ENCODE peak calls at places on chromosomes 11 and 22, in seven cellular contexts. One of them, this sample, is unnamed.
A peak's percentile ranks its signal among the peaks of the same experiment; 100 is the strongest.

GRCh38 chr11:69278091-69278867 is 15.7 kb upstream of the MYEOV start:
- DNase-seq in H9: no peak
- DNase-seq in mesendoderm: no peak
- DNase-seq in IMR-90: no peak
- DNase-seq in trophoblast cell: peak; percentile 62
- DNase-seq in H1: no peak
- DNase-seq in neuronal stem cell: no peak
- DNase-seq in this sample: no peak

GRCh38 chr11:20770421-20770935 is 101.1 kb downstream of the NELL1 start:
- DNase-seq in H9: no peak
- DNase-seq in H1: no peak
- DNase-seq in neuronal stem cell: no peak
- DNase-seq in mesendoderm: no peak
- DNase-seq in trophoblast cell: no peak
- DNase-seq in IMR-90: no peak
- DNase-seq in this sample: no peak

GRCh38 chr22:20533095-20533878 is 25.9 kb downstream of the MED15 start:
- DNase-seq in neuronal stem cell: no peak
- DNase-seq in H1: no peak
- DNase-seq in IMR-90: no peak
- DNase-seq in H9: no peak
- DNase-seq in mesendoderm: no peak
- DNase-seq in trophoblast cell: no peak
- DNase-seq in this sample: no peak

GRCh38 chr11:45262900-45263299 is 23.2 kb downstream of the SYT13 start:
- DNase-seq in mesendoderm: no peak
- DNase-seq in H1: no peak
- DNase-seq in IMR-90: no peak
- DNase-seq in neuronal stem cell: no peak
- DNase-seq in trophoblast cell: no peak
- DNase-seq in H9: no peak
- DNase-seq in this sample: no peak

GRCh38 chr11:69493931-69494821 is 12.7 kb downstream of the LINC01488 start:
- DNase-seq in trophoblast cell: no peak
- DNase-seq in IMR-90: no peak
- DNase-seq in neuronal stem cell: no peak
- DNase-seq in mesendoderm: no peak
- DNase-seq in H9: no peak
- DNase-seq in H1: no peak
- DNase-seq in this sample: no peak

GRCh38 chr11:10564692-10565318 is 3.7 kb downstream of the LYVE1 start:
- DNase-seq in IMR-90: no peak
- DNase-seq in H1: no peak
- DNase-seq in neuronal stem cell: no peak
- DNase-seq in mesendoderm: peak; percentile 42
- DNase-seq in trophoblast cell: no peak
- DNase-seq in H9: no peak
- DNase-seq in this sample: peak; percentile 43

GRCh38 chr22:41052661-41053490 is 39.5 kb upstream of the EP300 start:
- DNase-seq in mesendoderm: peak; percentile 16
- DNase-seq in IMR-90: peak; percentile 84
- DNase-seq in trophoblast cell: peak; percentile 61
- DNase-seq in H1: no peak
- DNase-seq in neuronal stem cell: no peak
- DNase-seq in H9: no peak
- DNase-seq in this sample: peak; percentile 92

GRCh38 chr11:7973011-7973410 is 7.8 kb upstream of the NLRP10 start:
- DNase-seq in H1: no peak
- DNase-seq in trophoblast cell: no peak
- DNase-seq in H9: no peak
- DNase-seq in neuronal stem cell: no peak
- DNase-seq in IMR-90: no peak
- DNase-seq in mesendoderm: no peak
- DNase-seq in this sample: no peak

GRCh38 chr22:48700566-48701295 is 1126.9 kb downstream of the BRD1 start:
- DNase-seq in neuronal stem cell: no peak
- DNase-seq in mesendoderm: no peak
- DNase-seq in H9: no peak
- DNase-seq in trophoblast cell: no peak
- DNase-seq in H1: no peak
- DNase-seq in IMR-90: no peak
- DNase-seq in this sample: no peak

DNA sequence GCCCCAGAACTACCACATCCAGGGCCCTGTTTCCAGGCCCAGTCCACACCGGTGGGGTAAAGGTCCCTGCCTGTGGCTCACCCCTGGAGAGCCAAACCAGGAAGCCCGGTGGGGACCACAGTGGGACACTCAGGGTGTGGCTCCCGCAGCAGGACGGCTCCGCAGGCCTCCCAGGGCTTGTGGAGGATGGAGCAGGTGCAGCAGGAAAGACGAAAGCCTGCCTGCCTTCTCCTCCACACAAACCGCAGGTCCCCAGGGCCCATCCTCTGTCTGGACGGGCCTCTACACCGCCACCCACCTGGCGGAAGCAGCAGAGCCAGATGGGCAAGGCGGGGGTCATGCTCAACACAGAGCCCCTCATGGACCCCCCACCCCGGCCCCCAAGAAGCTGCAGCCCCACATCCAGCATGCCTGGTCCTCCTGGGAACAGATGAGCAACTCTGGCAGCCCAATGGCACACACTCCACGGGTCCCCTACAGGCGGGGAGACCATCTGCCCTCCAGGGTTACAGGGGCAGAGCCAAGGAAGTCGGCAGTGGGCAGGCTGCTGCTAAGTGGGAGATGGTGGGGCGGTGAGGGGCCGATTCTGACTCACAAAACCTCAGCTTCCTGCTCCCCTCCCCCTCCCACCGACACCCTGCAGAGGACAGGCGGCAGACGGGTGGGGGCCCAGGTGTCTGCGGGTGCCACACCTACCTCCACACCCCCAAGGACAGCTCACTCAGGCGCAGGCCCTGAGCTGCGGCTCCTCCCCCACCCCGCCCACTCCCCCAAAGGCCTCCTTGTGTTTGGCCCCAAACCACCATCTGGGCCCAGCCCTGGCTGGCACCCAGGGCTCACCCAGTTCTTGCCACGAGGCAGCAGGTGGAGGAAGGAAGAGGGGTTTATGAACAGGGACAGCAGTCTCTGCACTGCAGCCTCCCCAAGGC is 5.2 kb downstream of the SBF1 start:
- DNase-seq in H9: peak; percentile 84
- DNase-seq in IMR-90: peak; percentile 13
- DNase-seq in neuronal stem cell: no peak
- DNase-seq in trophoblast cell: no peak
- DNase-seq in H1: no peak
- DNase-seq in mesendoderm: peak; percentile 80
- DNase-seq in this sample: peak; percentile 29
- H3K18ac ChIP-seq in H9: no peak overlapping the region
- H3K18ac ChIP-seq in IMR-90: no peak overlapping the region
- H3K18ac ChIP-seq in neuronal stem cell: no peak overlapping the region
- H3K18ac ChIP-seq in trophoblast cell: no peak overlapping the region
- H3K18ac ChIP-seq in H1: no peak overlapping the region
- H3K18ac ChIP-seq in mesendoderm: no peak overlapping the region
- H3K18ac ChIP-seq in this sample: no peak overlapping the region

GRCh38 chr22:34113381-34113780 is 193.1 kb upstream of the LARGE1 start:
- DNase-seq in H9: no peak
- DNase-seq in IMR-90: no peak
- DNase-seq in trophoblast cell: no peak
- DNase-seq in H1: no peak
- DNase-seq in neuronal stem cell: no peak
- DNase-seq in mesendoderm: no peak
- DNase-seq in this sample: no peak

GRCh38 chr22:34115722-34116121 is 195.4 kb upstream of the LARGE1 start:
- DNase-seq in mesendoderm: no peak
- DNase-seq in IMR-90: no peak
- DNase-seq in neuronal stem cell: no peak
- DNase-seq in trophoblast cell: no peak
- DNase-seq in H9: no peak
- DNase-seq in H1: no peak
- DNase-seq in this sample: no peak

GRCh38 chr22:34122064-34122463 is 201.8 kb upstream of the LARGE1 start:
- DNase-seq in IMR-90: no peak
- DNase-seq in neuronal stem cell: no peak
- DNase-seq in mesendoderm: no peak
- DNase-seq in H1: no peak
- DNase-seq in H9: no peak
- DNase-seq in trophoblast cell: no peak
- DNase-seq in this sample: no peak

GRCh38 chr22:34111210-34111824 is 191.0 kb upstream of the LARGE1 start:
- DNase-seq in H1: peak; percentile 59
- DNase-seq in trophoblast cell: no peak
- DNase-seq in H9: peak; percentile 64
- DNase-seq in neuronal stem cell: peak; percentile 20
- DNase-seq in mesendoderm: peak; percentile 56
- DNase-seq in IMR-90: no peak
- DNase-seq in this sample: peak; percentile 7

DNA sequence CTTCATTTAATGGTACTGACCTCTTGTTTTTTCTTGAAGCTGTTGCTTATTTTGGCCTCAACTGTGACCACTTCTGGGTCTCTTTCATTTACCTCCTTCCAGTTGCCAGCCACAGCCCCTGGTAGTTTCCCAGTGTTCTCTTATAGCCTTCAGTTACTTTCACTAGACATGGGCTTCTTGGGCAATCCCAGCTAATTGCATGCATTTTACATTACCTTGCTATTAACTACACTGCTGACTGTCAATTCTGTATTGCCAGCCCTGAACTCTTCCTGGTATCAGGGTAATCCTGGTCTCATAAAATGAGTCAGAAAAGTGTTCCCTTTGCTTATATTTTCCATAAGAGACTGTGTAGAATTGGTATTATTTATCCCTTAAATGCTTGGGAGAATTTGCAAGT is 195.8 kb upstream of the LARGE1 start:
- DNase-seq in trophoblast cell: no peak
- DNase-seq in H1: no peak
- DNase-seq in mesendoderm: no peak
- DNase-seq in H9: no peak
- DNase-seq in neuronal stem cell: no peak
- DNase-seq in IMR-90: no peak
- DNase-seq in this sample: no peak
- H3K18ac ChIP-seq in trophoblast cell: no peak overlapping the region
- H3K18ac ChIP-seq in H1: no peak overlapping the region
- H3K18ac ChIP-seq in mesendoderm: no peak overlapping the region
- H3K18ac ChIP-seq in H9: no peak overlapping the region
- H3K18ac ChIP-seq in neuronal stem cell: no peak overlapping the region
- H3K18ac ChIP-seq in IMR-90: no peak overlapping the region
- H3K18ac ChIP-seq in this sample: no peak overlapping the region

GRCh38 chr11:134036484-134037092 is 32.3 kb upstream of the JAM3 start:
- DNase-seq in neuronal stem cell: no peak
- DNase-seq in mesendoderm: peak; percentile 84
- DNase-seq in H1: no peak
- DNase-seq in H9: peak; percentile 62
- DNase-seq in trophoblast cell: no peak
- DNase-seq in IMR-90: no peak
- DNase-seq in this sample: peak; percentile 28

GRCh38 chr11:134034496-134035381 is 34.1 kb upstream of the JAM3 start:
- DNase-seq in mesendoderm: no peak
- DNase-seq in IMR-90: no peak
- DNase-seq in H1: no peak
- DNase-seq in H9: no peak
- DNase-seq in neuronal stem cell: no peak
- DNase-seq in trophoblast cell: no peak
- DNase-seq in this sample: no peak

GRCh38 chr11:134038897-134039470 is 29.9 kb upstream of the JAM3 start:
- DNase-seq in H9: no peak
- DNase-seq in neuronal stem cell: no peak
- DNase-seq in trophoblast cell: no peak
- DNase-seq in H1: no peak
- DNase-seq in IMR-90: peak; percentile 21
- DNase-seq in mesendoderm: no peak
- DNase-seq in this sample: peak; percentile 83

GRCh38 chr11:134039726-134040385 is 29.0 kb upstream of the JAM3 start:
- DNase-seq in mesendoderm: no peak
- DNase-seq in H1: no peak
- DNase-seq in H9: no peak
- DNase-seq in trophoblast cell: no peak
- DNase-seq in IMR-90: no peak
- DNase-seq in neuronal stem cell: no peak
- DNase-seq in this sample: no peak

DNA sequence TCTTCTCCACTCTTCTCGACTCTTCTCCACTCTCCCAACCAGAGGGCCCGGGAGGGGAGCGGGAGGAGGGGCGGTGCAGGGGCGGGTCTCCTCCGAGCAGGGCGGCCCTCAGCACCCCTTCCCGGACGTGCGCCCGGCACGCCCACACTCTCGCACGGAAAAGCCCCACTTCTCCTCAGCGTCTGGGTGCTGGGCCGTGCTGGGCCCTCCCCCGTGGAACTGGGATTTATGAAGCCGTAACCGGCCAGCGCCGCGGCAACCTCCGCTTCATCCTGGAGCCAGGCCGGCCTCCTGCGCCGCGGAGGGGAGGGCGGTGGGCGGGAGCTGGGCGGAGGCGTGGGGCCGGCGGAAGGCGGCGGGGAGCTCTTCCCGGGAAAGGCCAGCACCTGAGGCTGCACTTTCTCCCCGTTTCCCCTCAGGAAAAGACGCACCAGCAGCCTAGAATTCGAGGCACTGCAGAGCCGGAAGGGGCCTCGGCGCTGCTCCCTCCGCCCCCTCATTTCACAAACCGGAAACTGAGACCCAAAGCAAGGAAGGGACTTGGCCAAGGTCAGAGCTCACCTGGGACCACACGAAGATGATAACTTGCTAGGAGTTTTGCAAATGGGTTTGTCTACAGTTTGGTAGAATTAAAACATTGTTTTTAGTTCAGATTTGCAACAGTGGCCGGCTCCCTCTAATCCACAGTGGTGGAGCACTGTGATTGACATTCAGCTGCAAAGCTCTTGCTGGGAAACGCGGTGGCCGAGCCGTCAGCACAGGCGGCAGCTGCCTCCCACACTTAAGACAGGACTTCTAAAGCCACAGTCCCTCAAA is 31.6 kb upstream of the JAM3 start:
- DNase-seq in mesendoderm: peak; percentile 88
- DNase-seq in H9: peak; percentile 79
- DNase-seq in H1: peak; percentile 83
- DNase-seq in neuronal stem cell: no peak
- DNase-seq in IMR-90: peak; percentile 59
- DNase-seq in trophoblast cell: peak; percentile 25
- DNase-seq in this sample: peak; percentile 84
- H3K18ac ChIP-seq in mesendoderm: peak overlapping the region; percentile 85
- H3K18ac ChIP-seq in H9: no peak overlapping the region
- H3K18ac ChIP-seq in H1: peak overlapping the region; percentile 79
- H3K18ac ChIP-seq in neuronal stem cell: peak overlapping the region; percentile 92
- H3K18ac ChIP-seq in IMR-90: peak overlapping the region; percentile 59
- H3K18ac ChIP-seq in trophoblast cell: peak overlapping the region; percentile 85
- H3K18ac ChIP-seq in this sample: peak overlapping the region; percentile 89

GRCh38 chr11:130399196-130399595 is 29.2 kb downstream of the ADAMTS8 start:
- DNase-seq in IMR-90: no peak
- DNase-seq in trophoblast cell: no peak
- DNase-seq in neuronal stem cell: no peak
- DNase-seq in H1: no peak
- DNase-seq in H9: no peak
- DNase-seq in mesendoderm: no peak
- DNase-seq in this sample: no peak
- H3K18ac ChIP-seq in IMR-90: no peak overlapping the region
- H3K18ac ChIP-seq in trophoblast cell: no peak overlapping the region
- H3K18ac ChIP-seq in neuronal stem cell: no peak overlapping the region
- H3K18ac ChIP-seq in H1: no peak overlapping the region
- H3K18ac ChIP-seq in H9: no peak overlapping the region
- H3K18ac ChIP-seq in mesendoderm: no peak overlapping the region
- H3K18ac ChIP-seq in this sample: no peak overlapping the region

This sample was measured in mesenchymal stem cell.